ENCODE peak calls at places on chromosome 2, in eight cellular contexts. O is BJ, M is AG10803, J is endodermal cell, R is fibroblast of pulmonary artery, L is HepG2, A is cardiac muscle cell, E is A673. X is an unnamed sample.

GRCh38 chr2:86249843-86250402 is 50.7 kb downstream of the MRPL35 start:
- DNase-seq in O (no peak), M (no peak), J (peak), R (peak), L (peak), A (no peak), E (no peak), X (no peak)

GRCh38 chr2:20457027-20457426 is 10.2 kb downstream of the RHOB start:
- DNase-seq in O (no peak), M (no peak), J (no peak), R (peak), L (no peak), A (no peak), E (no peak), X (peak)

GRCh38 chr2:40534528-40534927 is 82.6 kb upstream of the SLC8A1 start:
- DNase-seq in O (no peak), M (no peak), J (no peak), R (no peak), L (no peak), A (no peak), E (no peak), X (no peak)

GRCh38 chr2:127763776-127764175 is 47.2 kb downstream of the WDR33 start:
- DNase-seq in O (no peak), M (peak), J (no peak), R (peak), L (peak), A (no peak), E (no peak), X (peak)

GRCh38 chr2:178008636-178009289 is 63.8 kb downstream of the PDE11A start:
- DNase-seq in O (no peak), M (peak), J (no peak), R (peak), L (no peak), A (peak), E (peak), X (peak)

GRCh38 chr2:5539281-5540211 is 152.6 kb upstream of the SOX11 start:
- DNase-seq in O (no peak), M (no peak), J (peak), R (no peak), L (no peak), A (peak), E (no peak), X (peak)

GRCh38 chr2:11417946-11418585 is 47.9 kb downstream of the E2F6 start:
- DNase-seq in O (no peak), M (no peak), J (peak), R (peak), L (peak), A (no peak), E (peak), X (no peak)

GRCh38 chr2:20568501-20569463 is 82.1 kb downstream of the HS1BP3 start:
- DNase-seq in O (no peak), M (peak), J (no peak), R (peak), L (no peak), A (no peak), E (no peak), X (peak)

GRCh38 chr2:85648619-85649018 is 19.4 kb downstream of the SFTPB start:
- DNase-seq in O (no peak), M (peak), J (peak), R (peak), L (no peak), A (peak), E (peak), X (peak)

GRCh38 chr2:156784034-156784433 is 347.9 kb downstream of the GPD2 start:
- DNase-seq in O (no peak), M (no peak), J (no peak), R (no peak), L (no peak), A (no peak), E (peak), X (no peak)

GRCh38 chr2:1618974-1619373 is 125.3 kb downstream of the PXDN start:
- DNase-seq in O (no peak), M (no peak), J (no peak), R (no peak), L (no peak), A (no peak), E (no peak), X (no peak)

GRCh38 chr2:118813601-118814000 is 33.8 kb downstream of the EN1 start:
- DNase-seq in O (no peak), M (no peak), J (no peak), R (no peak), L (no peak), A (no peak), E (no peak), X (no peak)
- H3K4me3 ChIP-seq in O (no peak), M (no peak), J (no peak), R (no peak), L (no peak), A (no peak), E (no peak), X (no peak)

GRCh38 chr2:161570424-161571050 is 53.7 kb upstream of the SLC4A10 start:
- DNase-seq in O (no peak), M (no peak), J (peak), R (no peak), L (peak), A (no peak), E (peak), X (peak)
- TF ChIP-seq CTCF in O (peak), M (peak), J (peak), R (no peak), L (peak), A (no peak), E (peak), X (peak)

GRCh38 chr2:28591711-28592365 is 96.0 kb downstream of the PLB1 start:
- DNase-seq in O (no peak), M (no peak), J (no peak), R (no peak), L (no peak), A (no peak), E (no peak), X (no peak)
- H3K4me3 ChIP-seq in O (no peak), M (no peak), J (no peak), R (no peak), L (no peak), A (no peak), E (no peak), X (no peak)

GRCh38 chr2:16150456-16151280 is 210.3 kb downstream of the MYCN start:
- DNase-seq in O (no peak), M (no peak), J (no peak), R (no peak), L (no peak), A (no peak), E (no peak), X (no peak)

GRCh38 chr2:16151281-16151570 is 210.9 kb downstream of the MYCN start:
- DNase-seq in O (no peak), M (no peak), J (no peak), R (no peak), L (no peak), A (no peak), E (no peak), X (no peak)

GRCh38 chr2:16151651-16152050 is 211.3 kb downstream of the MYCN start:
- DNase-seq in O (no peak), M (no peak), J (no peak), R (no peak), L (no peak), A (no peak), E (no peak), X (no peak)

GRCh38 chr2:16148632-16149348 is 208.4 kb downstream of the MYCN start:
- DNase-seq in O (no peak), M (no peak), J (peak), R (no peak), L (no peak), A (no peak), E (no peak), X (no peak)

GRCh38 chr2:16149349-16150243 is 209.2 kb downstream of the MYCN start:
- DNase-seq in O (no peak), M (no peak), J (peak), R (no peak), L (no peak), A (no peak), E (no peak), X (no peak)
- TF ChIP-seq CTCF in O (no peak), M (no peak), J (no peak), R (no peak), L (no peak), A (no peak), E (no peak), X (no peak)

DNA sequence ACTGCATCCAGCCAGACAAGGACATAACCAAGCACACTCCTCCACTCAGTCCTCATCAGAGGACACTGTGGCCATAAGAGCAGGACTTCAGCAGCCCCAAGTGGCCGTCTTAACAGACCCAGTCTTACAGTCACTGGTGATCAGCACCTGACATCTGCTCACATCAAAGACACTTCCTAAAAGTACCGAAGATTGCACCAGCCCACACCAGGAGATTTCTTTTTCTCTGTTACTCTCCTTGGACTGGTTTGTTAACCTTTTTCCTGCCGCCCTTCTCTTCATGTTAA is 44.1 kb downstream of the MRPS5 start:
- DNase-seq in O (no peak), M (no peak), J (peak), R (no peak), L (no peak), A (no peak), E (no peak), X (no peak)
- H3K4me3 ChIP-seq in O (no peak), M (no peak), J (no peak), R (no peak), L (peak), A (no peak), E (peak), X (no peak)

DNA sequence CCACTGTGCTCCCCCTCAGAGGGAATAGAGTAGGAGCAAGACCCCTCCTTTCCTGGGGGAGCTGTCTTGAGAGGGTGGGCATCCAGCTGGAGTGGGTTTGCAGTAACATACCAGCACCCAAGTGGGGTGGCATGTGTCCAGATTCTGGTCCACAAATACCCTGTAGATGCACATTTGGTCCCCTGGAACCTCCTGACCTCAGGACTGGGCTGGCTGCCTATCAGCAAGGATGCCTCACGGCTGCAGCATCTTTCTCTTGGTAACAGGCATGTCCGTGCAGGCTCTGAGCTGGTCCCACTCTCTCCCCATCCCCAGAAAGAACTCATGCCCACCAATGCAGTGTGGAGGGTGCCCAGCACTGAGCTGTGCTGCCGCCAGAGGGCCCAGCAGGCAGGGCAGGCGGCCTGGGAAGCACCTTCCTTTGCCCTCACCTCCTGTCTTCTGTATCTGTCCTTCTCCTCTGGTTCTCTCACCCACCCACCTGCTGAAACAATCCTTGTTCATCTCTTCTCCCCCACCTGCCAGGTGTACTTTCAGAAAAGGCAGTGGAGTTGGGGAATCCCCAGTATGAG is 47.4 kb downstream of the ITGB1BP1 start:
- DNase-seq in O (no peak), M (no peak), J (no peak), R (no peak), L (no peak), A (no peak), E (no peak), X (no peak)
- TF ChIP-seq CTCF in O (no peak), M (no peak), J (peak), R (no peak), L (peak), A (no peak), E (no peak), X (no peak)

DNA sequence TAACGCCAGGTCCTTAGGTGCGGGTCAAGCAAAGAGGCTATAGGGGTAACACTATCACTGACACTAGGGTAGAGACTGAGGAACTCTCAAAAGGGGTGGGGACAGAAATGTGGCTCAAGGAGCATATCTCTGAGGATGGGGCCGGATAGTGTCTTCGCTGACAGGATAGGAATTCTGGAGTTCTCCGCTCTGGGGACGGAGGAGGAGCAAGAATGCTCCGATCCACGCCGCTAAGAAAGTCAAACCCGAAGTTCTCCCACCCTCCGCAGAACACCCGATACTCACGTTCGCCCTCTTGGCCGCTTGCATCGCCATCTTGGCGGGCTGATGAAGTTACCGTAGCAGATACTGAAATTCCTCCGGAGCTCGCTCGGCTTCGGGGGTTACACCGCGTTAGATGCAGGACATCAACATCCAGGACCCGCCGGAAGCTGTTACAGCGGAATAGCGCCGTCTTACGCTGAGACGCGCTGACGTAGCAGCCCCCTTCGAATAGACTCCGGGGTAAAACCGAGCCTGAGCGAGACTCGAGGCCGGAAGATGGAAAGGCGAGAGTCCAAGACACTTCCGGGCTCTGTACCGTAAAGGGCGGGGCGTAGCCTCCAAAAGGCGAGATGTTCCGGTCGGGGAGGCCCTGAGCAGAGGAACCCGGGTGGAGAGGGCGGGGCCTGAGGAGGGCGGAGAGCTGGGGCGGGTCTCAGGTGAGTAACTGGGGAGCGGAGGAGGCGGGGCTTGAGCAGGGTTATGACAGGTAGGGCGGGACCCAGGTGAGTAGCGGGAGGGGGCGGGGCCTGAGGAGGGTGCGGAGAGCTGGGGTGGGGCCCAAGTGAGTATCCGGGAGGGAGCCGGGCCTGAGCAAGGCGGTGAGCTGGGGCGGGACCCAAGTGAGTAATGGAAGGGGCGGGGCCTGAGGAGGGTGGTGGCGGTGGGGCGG is at the start of gene SF3B6:
- DNase-seq in O (peak), M (peak), J (peak), R (peak), L (peak), A (peak), E (peak), X (peak)
- H3K4me3 ChIP-seq in O (peak), M (peak), J (peak), R (peak), L (peak), A (peak), E (peak), X (peak)

X was measured in choroid plexus epithelial cell.